ENCODE peak calls at places on chromosome 9, in eight cellular contexts. D is caudate nucleus, S is neural progenitor cell, H is heart left ventricle, Q is A549, R is right cardiac atrium, G is iPS DF 6.9, M is tibial nerve. Z is an unnamed sample.

GRCh38 chr9:113233146-113233545 is 11.8 kb downstream of the SLC31A1 start:
- DNase-seq in S (no peak), G (no peak), H (no peak), M (no peak), D (no peak), R (no peak), Q (no peak), Z (no peak)

GRCh38 chr9:131513177-131513576 is 10.5 kb downstream of the POMT1 start:
- DNase-seq in S (no peak), D (no peak), M (no peak), Q (no peak), G (no peak), R (no peak), H (no peak), Z (no peak)

GRCh38 chr9:124285903-124286291 is 28.1 kb downstream of the NEK6 start:
- DNase-seq in S (no peak), M (peak), Q (peak), H (peak), G (no peak), D (no peak), R (peak), Z (peak)

GRCh38 chr9:13141629-13142028 is 137.9 kb downstream of the MPDZ start:
- DNase-seq in M (no peak), H (no peak), Q (no peak), D (no peak), S (no peak), G (no peak), R (no peak), Z (no peak)

GRCh38 chr9:110255064-110255416 is 1.3 kb downstream of the TXN start:
- DNase-seq in R (peak), G (no peak), D (no peak), Q (no peak), H (no peak), S (peak), M (no peak), Z (no peak)

GRCh38 chr9:137095664-137096517 is 9.1 kb downstream of the MAN1B1 start:
- DNase-seq in D (no peak), Q (no peak), R (no peak), S (no peak), G (no peak), H (peak), M (no peak), Z (no peak)

GRCh38 chr9:36987891-36988290 is 46.2 kb downstream of the PAX5 start:
- DNase-seq in S (peak), H (no peak), R (no peak), D (no peak), Q (no peak), M (no peak), G (no peak), Z (no peak)

GRCh38 chr9:4970970-4971641 is 14.0 kb upstream of the JAK2 start:
- DNase-seq in D (no peak), S (no peak), M (no peak), G (no peak), R (no peak), Q (no peak), H (no peak), Z (no peak)

GRCh38 chr9:111065414-111065813 is 27.1 kb upstream of the LPAR1 start:
- DNase-seq in D (no peak), R (no peak), Q (no peak), G (no peak), S (no peak), H (no peak), M (no peak), Z (no peak)

GRCh38 chr9:33794560-33794959 is 801 bp upstream of the PRSS3 start:
- DNase-seq in H (no peak), M (no peak), D (peak), Q (no peak), S (no peak), G (no peak), R (no peak), Z (no peak)

GRCh38 chr9:133742251-133742650 is 4.1 kb upstream of the SARDH start:
- DNase-seq in D (no peak), S (no peak), M (no peak), Q (no peak), R (no peak), H (no peak), G (no peak), Z (no peak)

GRCh38 chr9:2637390-2637789 is 15.8 kb downstream of the VLDLR start:
- DNase-seq in H (no peak), R (no peak), M (no peak), G (no peak), Q (no peak), D (no peak), S (no peak), Z (no peak)

GRCh38 chr9:4371108-4371507 is 71.2 kb upstream of the GLIS3 start:
- DNase-seq in D (no peak), H (no peak), M (no peak), G (no peak), R (no peak), Q (peak), S (peak), Z (no peak)

GRCh38 chr9:104429147-104429546 is 74.9 kb upstream of the OR13F1 start:
- DNase-seq in Q (no peak), S (no peak), D (no peak), M (no peak), H (no peak), R (peak), G (no peak), Z (no peak)

GRCh38 chr9:19102181-19102630 is 498 bp downstream of the HAUS6 start:
- DNase-seq in R (peak), M (no peak), H (peak), Q (no peak), S (peak), G (no peak), D (no peak), Z (no peak)

GRCh38 chr9:134449180-134449916 is 123.1 kb downstream of the RXRA start:
- DNase-seq in M (peak), S (peak), D (peak), H (peak), G (peak), R (peak), Q (peak), Z (peak)

GRCh38 chr9:126303488-126303887 is 23.1 kb upstream of the MVB12B start:
- DNase-seq in G (no peak), Q (no peak), H (no peak), D (no peak), S (no peak), M (no peak), R (no peak), Z (peak)

GRCh38 chr9:127780126-127780885 is 1.8 kb upstream of the SH2D3C start:
- DNase-seq in M (no peak), S (peak), H (no peak), G (no peak), D (no peak), Q (no peak), R (no peak), Z (no peak)

GRCh38 chr9:114424126-114424525 is 36.3 kb upstream of the AKNA start:
- DNase-seq in H (no peak), R (no peak), M (no peak), S (no peak), D (no peak), Q (no peak), G (no peak), Z (no peak)

GRCh38 chr9:107653263-107653821 is 163.8 kb upstream of the KLF4 start:
- DNase-seq in Q (no peak), H (no peak), S (no peak), G (no peak), R (no peak), M (no peak), D (no peak), Z (peak)

GRCh38 chr9:1919229-1919628 is 95.9 kb upstream of the SMARCA2 start:
- DNase-seq in R (no peak), D (no peak), Q (no peak), H (no peak), M (no peak), G (no peak), S (no peak), Z (no peak)

GRCh38 chr9:113560621-113560915 is 97.0 kb downstream of the RGS3 start:
- DNase-seq in S (no peak), M (no peak), Q (no peak), D (no peak), G (no peak), R (peak), H (no peak), Z (no peak)

GRCh38 chr9:86947146-86948081 is at the start of gene GAS1:
- DNase-seq in R (peak), D (peak), H (peak), Q (peak), M (peak), S (peak), G (peak), Z (peak)

GRCh38 chr9:114093761-114094505 is 5.2 kb downstream of the KIF12 start:
- DNase-seq in Q (no peak), M (no peak), H (no peak), R (peak), G (no peak), S (no peak), D (no peak), Z (no peak)

GRCh38 chr9:120879421-120879820 is 2.4 kb upstream of the PHF19 start:
- DNase-seq in G (no peak), S (no peak), M (no peak), R (no peak), H (no peak), D (no peak), Q (no peak), Z (no peak)

GRCh38 chr9:97768731-97769130 is 71.6 kb upstream of the XPA start:
- DNase-seq in H (no peak), R (no peak), M (no peak), G (no peak), Q (no peak), S (no peak), D (no peak), Z (no peak)

GRCh38 chr9:72812622-72813111 is 140.2 kb downstream of the ALDH1A1 start:
- DNase-seq in G (no peak), M (no peak), R (no peak), Q (no peak), D (no peak), H (no peak), S (no peak), Z (no peak)

GRCh38 chr9:76667521-76667957 is 96.7 kb upstream of the PCA3 start:
- DNase-seq in G (no peak), M (no peak), Q (no peak), S (no peak), R (no peak), D (no peak), H (no peak), Z (no peak)

GRCh38 chr9:126589349-126589748 is 24.4 kb upstream of the LMX1B start:
- DNase-seq in Q (no peak), S (no peak), D (no peak), H (peak), G (no peak), R (peak), M (no peak), Z (no peak)

GRCh38 chr9:18542837-18543405 is 69.0 kb downstream of the ADAMTSL1 start:
- DNase-seq in H (no peak), Q (no peak), R (no peak), S (no peak), G (no peak), M (no peak), D (no peak), Z (no peak)

GRCh38 chr9:133428579-133429215 is 6.5 kb downstream of the ADAMTS13 start:
- DNase-seq in Q (peak), R (no peak), D (no peak), H (no peak), S (peak), M (no peak), G (no peak), Z (no peak)

GRCh38 chr9:129814432-129815223 is 9.3 kb downstream of the TOR1A start:
- DNase-seq in S (no peak), Q (no peak), D (no peak), R (no peak), G (no peak), H (no peak), M (no peak), Z (no peak)
- H3K27ac ChIP-seq in S (no peak), Q (no peak), D (no peak), R (no peak), G (no peak), H (no peak), M (no peak), Z (no peak)

DNA sequence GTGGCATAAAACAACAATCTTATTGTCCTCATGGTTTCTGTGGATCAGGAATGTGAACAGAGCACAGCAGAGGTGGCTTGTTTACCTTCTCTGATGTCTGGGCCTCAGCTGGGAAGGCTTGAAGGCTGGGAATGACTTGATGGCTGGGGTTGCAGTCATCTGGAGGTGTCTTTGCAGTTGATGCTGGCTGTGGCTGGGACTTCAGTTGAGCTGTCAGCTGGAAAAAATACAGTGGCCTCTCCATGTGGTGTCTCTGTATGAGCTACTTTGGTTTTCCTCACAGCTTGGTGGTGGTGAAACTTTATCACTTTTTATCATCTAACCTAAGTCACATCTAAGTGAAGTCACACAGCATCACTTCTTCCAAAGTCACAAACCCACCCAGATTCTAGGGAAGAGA is 24.7 kb upstream of the STX17 start:
- DNase-seq in G (no peak), D (no peak), H (no peak), S (no peak), Q (no peak), R (no peak), M (no peak), Z (no peak)
- H3K27ac ChIP-seq in G (no peak), D (no peak), H (no peak), S (no peak), Q (no peak), R (no peak), M (no peak), Z (no peak)

GRCh38 chr9:95090871-95091573 is 226.5 kb downstream of the FANCC start:
- DNase-seq in H (no peak), G (no peak), Q (peak), S (no peak), M (no peak), R (no peak), D (no peak), Z (no peak)

GRCh38 chr9:95091971-95092320 is 225.6 kb downstream of the FANCC start:
- DNase-seq in G (no peak), D (no peak), Q (peak), M (no peak), S (no peak), H (no peak), R (no peak), Z (no peak)

GRCh38 chr9:95092321-95093072 is 225.0 kb downstream of the FANCC start:
- DNase-seq in S (peak), Q (no peak), G (no peak), R (peak), D (no peak), H (no peak), M (no peak), Z (no peak)

GRCh38 chr9:95089916-95090791 is 227.4 kb downstream of the FANCC start:
- DNase-seq in M (no peak), S (no peak), H (peak), G (no peak), Q (peak), R (peak), D (no peak), Z (no peak)

DNA sequence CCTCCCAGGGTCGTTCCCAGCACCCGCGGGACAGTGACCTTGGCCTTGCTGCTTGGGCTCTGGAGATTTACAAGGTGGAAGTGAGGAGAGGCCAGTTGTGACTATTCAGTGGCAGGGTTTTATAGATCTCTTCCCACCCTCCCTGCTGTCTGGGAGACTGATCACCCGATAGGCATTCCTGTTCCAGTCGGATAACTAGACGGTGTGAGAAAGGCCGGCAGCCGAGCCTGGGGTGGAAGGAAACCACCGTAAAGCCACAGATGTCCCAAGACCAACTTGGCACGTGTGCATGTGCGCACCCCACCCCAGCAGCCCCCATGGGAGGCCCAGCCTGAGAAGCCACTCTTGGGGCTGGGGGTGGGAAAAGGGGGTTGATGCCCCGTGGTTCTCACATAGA is 225.9 kb downstream of the FANCC start:
- DNase-seq in M (no peak), D (no peak), H (no peak), S (no peak), R (peak), Q (peak), G (no peak), Z (no peak)
- H3K27ac ChIP-seq in M (peak), D (peak), H (peak), S (no peak), R (peak), Q (peak), G (no peak), Z (peak)

GRCh38 chr9:78143281-78144007 is 92.4 kb upstream of the CEP78 start:
- DNase-seq in G (no peak), M (no peak), R (no peak), D (no peak), H (no peak), Q (no peak), S (peak), Z (no peak)

GRCh38 chr9:78149738-78150291 is 86.1 kb upstream of the CEP78 start:
- DNase-seq in H (no peak), G (no peak), M (no peak), S (no peak), R (no peak), Q (no peak), D (no peak), Z (no peak)

GRCh38 chr9:78146241-78146640 is 89.6 kb upstream of the CEP78 start:
- DNase-seq in S (no peak), Q (no peak), D (no peak), G (no peak), M (no peak), H (no peak), R (no peak), Z (no peak)

GRCh38 chr9:78144663-78145377 is 91.1 kb upstream of the CEP78 start:
- DNase-seq in M (no peak), G (no peak), Q (no peak), D (no peak), R (no peak), S (no peak), H (no peak), Z (no peak)

GRCh38 chr9:78144008-78144381 is 91.9 kb upstream of the CEP78 start:
- DNase-seq in Q (no peak), H (no peak), S (no peak), R (no peak), M (no peak), D (no peak), G (no peak), Z (no peak)
- H3K27ac ChIP-seq in Q (no peak), H (no peak), S (peak), R (no peak), M (no peak), D (no peak), G (no peak), Z (no peak)

DNA sequence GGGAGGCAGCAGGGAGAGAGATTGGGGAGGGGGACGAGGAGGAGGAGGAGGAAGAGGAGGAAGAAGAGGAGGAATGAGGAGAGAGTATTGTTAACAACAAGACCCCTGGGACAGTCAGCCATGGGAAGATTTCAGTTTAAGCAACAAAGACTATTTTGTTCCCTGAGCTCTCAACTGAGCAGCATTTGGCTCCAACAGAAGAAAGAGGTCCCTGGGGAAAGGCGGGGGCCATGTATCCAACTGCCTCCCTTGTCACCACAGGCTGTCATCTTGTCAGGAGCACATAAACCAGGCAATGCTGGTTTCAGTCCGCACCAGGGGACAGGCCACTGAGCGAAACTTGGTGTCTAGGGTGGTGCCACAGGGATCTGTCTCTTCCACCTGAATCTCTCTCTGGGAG is 316.1 kb downstream of the TLE1 start:
- DNase-seq in S (no peak), R (peak), G (no peak), D (no peak), M (no peak), H (peak), Q (no peak), Z (no peak)
- H3K27ac ChIP-seq in S (no peak), R (peak), G (no peak), D (no peak), M (peak), H (peak), Q (no peak), Z (peak)